ENCODE peak calls at places on chromosomes 2 and 18, in nine cellular contexts. J, L, N, W, B, A, U, G and Q are unnamed samples.
A peak's percentile ranks its signal among the peaks of the same experiment; 100 is the strongest.

GRCh38 chr18:6763524-6763923 is 34.0 kb downstream of the ARHGAP28 start:
- DNase-seq in U (no peak), N (no peak), L (no peak), W (no peak), B (no peak), G (no peak), J (no peak), A (no peak), Q (no peak)

GRCh38 chr2:169415233-169415748 is 53.0 kb upstream of the LRP2 start:
- DNase-seq in A (no peak), W (no peak), G (no peak), J (no peak), U (no peak), L (no peak), N (no peak), B (no peak), Q (no peak)

GRCh38 chr2:119694994-119695521 is 16.1 kb downstream of the TMEM177 start:
- DNase-seq in J (no peak), A (no peak), N (no peak), L (no peak), W (no peak), B (peak; percentile 25), U (no peak), G (no peak), Q (no peak)

GRCh38 chr2:227163998-227164744 is at the start of the genes COL4A3 and COL4A4:
- DNase-seq in U (no peak), W (peak; percentile 61), N (peak; percentile 27), G (no peak), J (peak; percentile 86), L (peak; percentile 24), A (peak; percentile 51), B (peak; percentile 74), Q (no peak)

GRCh38 chr2:105521616-105522015 is 122.8 kb upstream of the FHL2 start:
- DNase-seq in W (no peak), J (no peak), A (no peak), N (no peak), U (no peak), L (no peak), B (no peak), G (no peak), Q (no peak)

GRCh38 chr2:20013061-20013721 is 723 bp upstream of the MATN3 start:
- DNase-seq in G (no peak), J (no peak), W (no peak), L (no peak), U (no peak), N (no peak), B (no peak), A (no peak), Q (no peak)

GRCh38 chr2:10091182-10091932 is 11.1 kb upstream of the CYS1 start:
- DNase-seq in W (no peak), L (no peak), J (peak; percentile 85), B (no peak), A (no peak), N (no peak), U (no peak), G (no peak), Q (no peak)

GRCh38 chr2:110748489-110748867 is 16.1 kb downstream of the ACOXL start:
- DNase-seq in G (no peak), J (no peak), N (no peak), U (no peak), W (no peak), L (no peak), B (no peak), A (no peak), Q (peak; percentile 98)

DNA sequence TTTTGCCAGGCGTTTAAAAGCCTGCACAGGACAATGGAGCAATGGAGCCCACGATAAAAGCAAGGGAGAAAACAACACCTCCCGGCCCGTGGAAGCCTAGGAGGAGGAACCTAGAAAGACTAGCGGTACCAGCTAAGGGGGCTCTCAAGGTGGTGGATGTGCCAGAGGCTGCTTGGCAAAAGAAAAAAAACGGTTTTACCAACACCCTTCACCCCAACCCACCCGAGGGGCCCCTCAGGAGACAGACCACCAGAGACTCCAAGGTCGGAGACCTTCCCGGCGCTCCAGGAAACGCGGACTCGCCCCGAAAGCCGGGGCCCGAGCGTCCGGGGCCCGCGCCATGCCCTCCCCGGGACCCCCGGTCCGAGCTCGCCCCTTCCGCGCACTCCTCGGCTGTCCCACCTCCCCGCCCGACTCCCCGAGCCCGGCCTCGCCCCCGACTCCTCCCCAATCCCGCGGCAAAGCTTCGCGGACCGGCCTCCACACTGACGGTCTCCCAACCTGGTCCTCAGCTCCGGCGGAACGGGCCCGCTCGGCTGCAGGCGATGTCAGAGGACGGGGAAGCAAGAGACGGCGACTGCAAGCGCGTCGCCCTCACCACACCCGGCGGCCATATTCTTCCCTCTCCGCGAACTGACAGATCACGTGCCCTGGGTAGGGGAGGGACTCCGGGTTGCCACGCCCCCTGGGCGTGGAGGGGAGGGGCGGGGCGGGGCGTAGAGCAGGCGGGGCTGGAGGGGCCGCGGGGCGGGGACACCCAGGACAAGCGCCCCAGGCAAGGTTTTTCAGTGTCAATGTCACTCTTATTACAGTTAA is at the start of gene KIDINS220:
- DNase-seq in J (peak; percentile 95), U (peak; percentile 85), A (peak; percentile 96), G (peak; percentile 58), B (peak; percentile 83), L (peak; percentile 86), N (peak; percentile 80), W (peak; percentile 51), Q (peak; percentile 43)
- TF ChIP-seq POLR2A in J (peak; percentile 34), U (no peak), A (peak; percentile 96), G (no peak), B (peak; percentile 85), L (peak; percentile 93), N (no peak), W (no peak), Q (peak; percentile 98)

GRCh38 chr18:77114564-77115391 is 17.8 kb downstream of the MBP start:
- DNase-seq in B (peak; percentile 97), A (peak; percentile 84), N (peak; percentile 94), G (peak; percentile 61), J (peak; percentile 95), W (no peak), U (peak; percentile 82), L (no peak), Q (no peak)
- TF ChIP-seq POLR2A in B (peak; percentile 55), A (no peak), N (no peak), G (no peak), J (no peak), W (no peak), U (no peak), L (no peak), Q (peak; percentile 8)

GRCh38 chr2:121736462-121737336 is at the start of gene NIFK:
- DNase-seq in B (peak; percentile 99), L (peak; percentile 90), W (peak; percentile 93), U (peak; percentile 99), J (peak; percentile 100), G (peak; percentile 93), A (peak; percentile 84), N (peak; percentile 98), Q (peak; percentile 89)
- TF ChIP-seq POLR2A in B (peak; percentile 72), L (peak; percentile 71), W (peak; percentile 47), U (no peak), J (no peak), G (no peak), A (peak; percentile 76), N (no peak), Q (peak; percentile 91)

GRCh38 chr18:9136315-9137141 is at the start of gene ANKRD12:
- DNase-seq in L (peak; percentile 93), A (peak; percentile 83), J (peak; percentile 100), W (peak; percentile 89), B (peak; percentile 97), N (peak; percentile 98), U (peak; percentile 91), G (peak; percentile 93), Q (peak; percentile 89)

GRCh38 chr18:9139400-9140039 is 2.9 kb downstream of the ANKRD12 start:
- DNase-seq in W (no peak), A (no peak), J (no peak), N (no peak), B (no peak), L (no peak), G (no peak), U (no peak), Q (no peak)

GRCh38 chr18:9135081-9135911 is 1.3 kb upstream of the ANKRD12 start:
- DNase-seq in U (no peak), B (no peak), A (no peak), L (no peak), G (no peak), W (no peak), N (no peak), J (no peak), Q (no peak)

GRCh38 chr18:9135912-9136314 is 668 bp upstream of the ANKRD12 start:
- DNase-seq in U (no peak), J (no peak), G (no peak), W (peak; percentile 43), N (no peak), L (no peak), A (peak; percentile 6), B (peak; percentile 59), Q (no peak)

DNA sequence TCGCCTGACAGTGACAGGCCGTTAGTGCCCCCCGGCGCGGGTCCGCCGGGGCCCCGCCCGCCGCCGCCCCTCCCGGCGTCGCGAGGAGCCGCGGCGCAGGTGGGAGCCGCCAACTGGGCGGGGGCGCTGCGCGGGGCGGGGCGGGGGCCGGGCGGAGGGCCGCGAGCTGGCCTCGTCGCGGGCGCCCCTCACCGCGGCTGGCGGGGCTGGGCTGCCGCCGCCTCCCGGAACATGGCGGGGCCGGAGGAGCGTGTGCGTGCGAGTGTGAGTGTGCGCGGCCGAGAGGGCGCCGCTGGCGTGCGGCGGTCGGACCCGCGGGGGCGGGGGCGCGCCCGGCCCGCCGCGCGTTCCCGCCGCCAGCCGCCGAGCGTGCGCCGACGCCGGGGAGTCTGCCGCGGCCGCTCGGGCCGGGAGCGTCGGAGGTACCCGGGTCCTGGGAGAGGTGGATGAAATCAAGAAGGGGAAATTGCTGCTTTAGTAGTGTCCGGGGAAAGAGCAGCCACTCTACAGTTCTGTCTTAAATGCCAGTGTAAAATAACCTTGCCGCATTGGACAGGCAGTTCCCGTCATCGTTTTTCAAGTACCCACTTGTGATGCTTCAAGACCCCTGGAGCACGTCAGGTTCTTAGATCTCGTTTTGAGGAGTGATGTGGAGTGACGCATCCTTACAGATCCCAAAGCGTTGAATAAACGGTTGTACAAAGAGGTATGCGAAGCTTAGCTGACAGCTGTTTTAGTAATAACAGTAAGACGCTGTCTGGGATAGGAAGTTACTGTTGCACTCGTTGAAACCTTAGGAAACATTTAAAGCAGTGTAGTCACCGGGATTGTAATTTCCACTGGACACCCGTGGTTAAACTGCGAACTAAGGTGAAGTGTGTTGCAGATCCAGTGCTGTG is 836 bp downstream of the ANKRD12 start:
- DNase-seq in A (peak; percentile 37), N (peak; percentile 39), U (peak; percentile 27), L (peak; percentile 53), W (peak; percentile 22), G (no peak), B (peak; percentile 73), J (peak; percentile 94), Q (no peak)
- TF ChIP-seq POLR2A in A (peak; percentile 9), N (no peak), U (peak; percentile 46), L (peak; percentile 46), W (no peak), G (no peak), B (peak; percentile 57), J (no peak), Q (no peak)

GRCh38 chr2:64932327-64933216 is 56.6 kb upstream of the SLC1A4 start:
- DNase-seq in J (no peak), U (no peak), A (no peak), B (no peak), N (no peak), L (no peak), G (no peak), W (no peak), Q (peak; percentile 98)
- TF ChIP-seq POLR2A in J (no peak), U (no peak), A (no peak), B (no peak), N (no peak), L (no peak), G (no peak), W (no peak), Q (peak; percentile 84)